ENCODE peak calls at places on chromosomes 2 and 18, in seven cellular contexts. One of them, this sample, is unnamed.

GRCh38 chr18:38174173-38174572 is 608.6 kb upstream of the CELF4 start:
- DNase-seq in fibroblast of mammary gland: no peak
- DNase-seq in stimulated activated naive CD8-positive, alpha-beta T cell treated with anti-CD3 and anti-CD28 coated beads, Interleukin-15, Interleukin-2, amounts not matched to agents 100 U/mL and 50 U/mL, for 24 hours: no peak
- DNase-seq in stimulated activated CD4-positive, alpha-beta T cell treated with anti-CD3 and anti-CD28 coated beads, Interleukin-15, amount 100 ng/mL, for 1 hour: no peak
- DNase-seq in ecto neural progenitor cell: no peak
- DNase-seq in HS-5: no peak
- DNase-seq in NCI-H1105: no peak
- DNase-seq in this sample: no peak

GRCh38 chr2:67616749-67617148 is 219.6 kb downstream of the ETAA1 start:
- DNase-seq in ecto neural progenitor cell: no peak
- DNase-seq in stimulated activated CD4-positive, alpha-beta T cell treated with anti-CD3 and anti-CD28 coated beads, Interleukin-15, amount 100 ng/mL, for 1 hour: no peak
- DNase-seq in fibroblast of mammary gland: peak
- DNase-seq in HS-5: no peak
- DNase-seq in stimulated activated naive CD8-positive, alpha-beta T cell treated with anti-CD3 and anti-CD28 coated beads, Interleukin-15, Interleukin-2, amounts not matched to agents 100 U/mL and 50 U/mL, for 24 hours: peak
- DNase-seq in NCI-H1105: no peak
- DNase-seq in this sample: no peak

GRCh38 chr2:187917535-187917934 is 363.3 kb upstream of the TFPI start:
- DNase-seq in stimulated activated CD4-positive, alpha-beta T cell treated with anti-CD3 and anti-CD28 coated beads, Interleukin-15, amount 100 ng/mL, for 1 hour: no peak
- DNase-seq in HS-5: no peak
- DNase-seq in fibroblast of mammary gland: peak
- DNase-seq in stimulated activated naive CD8-positive, alpha-beta T cell treated with anti-CD3 and anti-CD28 coated beads, Interleukin-15, Interleukin-2, amounts not matched to agents 100 U/mL and 50 U/mL, for 24 hours: no peak
- DNase-seq in ecto neural progenitor cell: no peak
- DNase-seq in NCI-H1105: no peak
- DNase-seq in this sample: no peak

GRCh38 chr18:13696961-13697360 is 29.4 kb downstream of the FAM210A start:
- DNase-seq in fibroblast of mammary gland: peak
- DNase-seq in stimulated activated CD4-positive, alpha-beta T cell treated with anti-CD3 and anti-CD28 coated beads, Interleukin-15, amount 100 ng/mL, for 1 hour: no peak
- DNase-seq in ecto neural progenitor cell: no peak
- DNase-seq in HS-5: no peak
- DNase-seq in NCI-H1105: no peak
- DNase-seq in stimulated activated naive CD8-positive, alpha-beta T cell treated with anti-CD3 and anti-CD28 coated beads, Interleukin-15, Interleukin-2, amounts not matched to agents 100 U/mL and 50 U/mL, for 24 hours: no peak
- DNase-seq in this sample: no peak

GRCh38 chr2:79832540-79833234 is 319.8 kb downstream of the CTNNA2 start:
- DNase-seq in fibroblast of mammary gland: no peak
- DNase-seq in NCI-H1105: no peak
- DNase-seq in HS-5: peak
- DNase-seq in stimulated activated naive CD8-positive, alpha-beta T cell treated with anti-CD3 and anti-CD28 coated beads, Interleukin-15, Interleukin-2, amounts not matched to agents 100 U/mL and 50 U/mL, for 24 hours: no peak
- DNase-seq in ecto neural progenitor cell: no peak
- DNase-seq in stimulated activated CD4-positive, alpha-beta T cell treated with anti-CD3 and anti-CD28 coated beads, Interleukin-15, amount 100 ng/mL, for 1 hour: no peak
- DNase-seq in this sample: no peak

GRCh38 chr18:53361044-53361443 is 863.4 kb downstream of the MBD2 start:
- DNase-seq in HS-5: no peak
- DNase-seq in stimulated activated CD4-positive, alpha-beta T cell treated with anti-CD3 and anti-CD28 coated beads, Interleukin-15, amount 100 ng/mL, for 1 hour: no peak
- DNase-seq in ecto neural progenitor cell: no peak
- DNase-seq in NCI-H1105: no peak
- DNase-seq in fibroblast of mammary gland: no peak
- DNase-seq in stimulated activated naive CD8-positive, alpha-beta T cell treated with anti-CD3 and anti-CD28 coated beads, Interleukin-15, Interleukin-2, amounts not matched to agents 100 U/mL and 50 U/mL, for 24 hours: no peak
- DNase-seq in this sample: no peak

GRCh38 chr18:57898506-57899124 is 95.5 kb upstream of the ATP8B1 start:
- DNase-seq in HS-5: peak
- DNase-seq in stimulated activated naive CD8-positive, alpha-beta T cell treated with anti-CD3 and anti-CD28 coated beads, Interleukin-15, Interleukin-2, amounts not matched to agents 100 U/mL and 50 U/mL, for 24 hours: no peak
- DNase-seq in fibroblast of mammary gland: peak
- DNase-seq in ecto neural progenitor cell: no peak
- DNase-seq in stimulated activated CD4-positive, alpha-beta T cell treated with anti-CD3 and anti-CD28 coated beads, Interleukin-15, amount 100 ng/mL, for 1 hour: no peak
- DNase-seq in NCI-H1105: peak
- DNase-seq in this sample: no peak

GRCh38 chr2:223835701-223836532 is 1.5 kb downstream of the AP1S3 start:
- DNase-seq in NCI-H1105: no peak
- DNase-seq in stimulated activated naive CD8-positive, alpha-beta T cell treated with anti-CD3 and anti-CD28 coated beads, Interleukin-15, Interleukin-2, amounts not matched to agents 100 U/mL and 50 U/mL, for 24 hours: no peak
- DNase-seq in ecto neural progenitor cell: no peak
- DNase-seq in stimulated activated CD4-positive, alpha-beta T cell treated with anti-CD3 and anti-CD28 coated beads, Interleukin-15, amount 100 ng/mL, for 1 hour: no peak
- DNase-seq in fibroblast of mammary gland: no peak
- DNase-seq in HS-5: no peak
- DNase-seq in this sample: no peak

GRCh38 chr2:240507060-240507777 is 50.6 kb downstream of the ANKMY1 start:
- DNase-seq in NCI-H1105: no peak
- DNase-seq in stimulated activated CD4-positive, alpha-beta T cell treated with anti-CD3 and anti-CD28 coated beads, Interleukin-15, amount 100 ng/mL, for 1 hour: no peak
- DNase-seq in HS-5: no peak
- DNase-seq in stimulated activated naive CD8-positive, alpha-beta T cell treated with anti-CD3 and anti-CD28 coated beads, Interleukin-15, Interleukin-2, amounts not matched to agents 100 U/mL and 50 U/mL, for 24 hours: no peak
- DNase-seq in ecto neural progenitor cell: peak
- DNase-seq in fibroblast of mammary gland: no peak
- DNase-seq in this sample: peak

GRCh38 chr2:216392945-216393840 is 19.1 kb upstream of the SMARCAL1 start:
- DNase-seq in HS-5: no peak
- DNase-seq in stimulated activated naive CD8-positive, alpha-beta T cell treated with anti-CD3 and anti-CD28 coated beads, Interleukin-15, Interleukin-2, amounts not matched to agents 100 U/mL and 50 U/mL, for 24 hours: no peak
- DNase-seq in ecto neural progenitor cell: no peak
- DNase-seq in NCI-H1105: no peak
- DNase-seq in fibroblast of mammary gland: no peak
- DNase-seq in stimulated activated CD4-positive, alpha-beta T cell treated with anti-CD3 and anti-CD28 coated beads, Interleukin-15, amount 100 ng/mL, for 1 hour: no peak
- DNase-seq in this sample: no peak

GRCh38 chr2:216590780-216591179 is 42.4 kb upstream of the IGFBP2 start:
- DNase-seq in ecto neural progenitor cell: no peak
- DNase-seq in HS-5: no peak
- DNase-seq in NCI-H1105: no peak
- DNase-seq in stimulated activated CD4-positive, alpha-beta T cell treated with anti-CD3 and anti-CD28 coated beads, Interleukin-15, amount 100 ng/mL, for 1 hour: no peak
- DNase-seq in fibroblast of mammary gland: peak
- DNase-seq in stimulated activated naive CD8-positive, alpha-beta T cell treated with anti-CD3 and anti-CD28 coated beads, Interleukin-15, Interleukin-2, amounts not matched to agents 100 U/mL and 50 U/mL, for 24 hours: no peak
- DNase-seq in this sample: peak

GRCh38 chr2:25845843-25846505 is 32.3 kb downstream of the ASXL2 start:
- DNase-seq in HS-5: no peak
- DNase-seq in ecto neural progenitor cell: no peak
- DNase-seq in stimulated activated naive CD8-positive, alpha-beta T cell treated with anti-CD3 and anti-CD28 coated beads, Interleukin-15, Interleukin-2, amounts not matched to agents 100 U/mL and 50 U/mL, for 24 hours: no peak
- DNase-seq in stimulated activated CD4-positive, alpha-beta T cell treated with anti-CD3 and anti-CD28 coated beads, Interleukin-15, amount 100 ng/mL, for 1 hour: no peak
- DNase-seq in fibroblast of mammary gland: peak
- DNase-seq in NCI-H1105: no peak
- DNase-seq in this sample: no peak

GRCh38 chr2:238142382-238143205 is 4.1 kb downstream of the KLHL30 start:
- DNase-seq in HS-5: no peak
- DNase-seq in NCI-H1105: no peak
- DNase-seq in stimulated activated naive CD8-positive, alpha-beta T cell treated with anti-CD3 and anti-CD28 coated beads, Interleukin-15, Interleukin-2, amounts not matched to agents 100 U/mL and 50 U/mL, for 24 hours: no peak
- DNase-seq in ecto neural progenitor cell: no peak
- DNase-seq in stimulated activated CD4-positive, alpha-beta T cell treated with anti-CD3 and anti-CD28 coated beads, Interleukin-15, amount 100 ng/mL, for 1 hour: no peak
- DNase-seq in fibroblast of mammary gland: no peak
- DNase-seq in this sample: no peak

GRCh38 chr18:48519431-48520100 is 19.3 kb upstream of the CTIF start:
- DNase-seq in fibroblast of mammary gland: no peak
- DNase-seq in stimulated activated naive CD8-positive, alpha-beta T cell treated with anti-CD3 and anti-CD28 coated beads, Interleukin-15, Interleukin-2, amounts not matched to agents 100 U/mL and 50 U/mL, for 24 hours: no peak
- DNase-seq in HS-5: no peak
- DNase-seq in stimulated activated CD4-positive, alpha-beta T cell treated with anti-CD3 and anti-CD28 coated beads, Interleukin-15, amount 100 ng/mL, for 1 hour: no peak
- DNase-seq in ecto neural progenitor cell: no peak
- DNase-seq in NCI-H1105: no peak
- DNase-seq in this sample: no peak

GRCh38 chr2:211133766-211134165 is 577.4 kb downstream of the CPS1 start:
- DNase-seq in ecto neural progenitor cell: no peak
- DNase-seq in NCI-H1105: no peak
- DNase-seq in stimulated activated CD4-positive, alpha-beta T cell treated with anti-CD3 and anti-CD28 coated beads, Interleukin-15, amount 100 ng/mL, for 1 hour: no peak
- DNase-seq in HS-5: no peak
- DNase-seq in stimulated activated naive CD8-positive, alpha-beta T cell treated with anti-CD3 and anti-CD28 coated beads, Interleukin-15, Interleukin-2, amounts not matched to agents 100 U/mL and 50 U/mL, for 24 hours: no peak
- DNase-seq in fibroblast of mammary gland: no peak
- DNase-seq in this sample: no peak

GRCh38 chr18:59744271-59744721 is 47.1 kb upstream of the CCBE1 start:
- DNase-seq in ecto neural progenitor cell: no peak
- DNase-seq in fibroblast of mammary gland: peak
- DNase-seq in stimulated activated naive CD8-positive, alpha-beta T cell treated with anti-CD3 and anti-CD28 coated beads, Interleukin-15, Interleukin-2, amounts not matched to agents 100 U/mL and 50 U/mL, for 24 hours: no peak
- DNase-seq in HS-5: peak
- DNase-seq in stimulated activated CD4-positive, alpha-beta T cell treated with anti-CD3 and anti-CD28 coated beads, Interleukin-15, amount 100 ng/mL, for 1 hour: no peak
- DNase-seq in NCI-H1105: no peak
- DNase-seq in this sample: no peak

GRCh38 chr2:118059919-118060478 is 28.3 kb upstream of the INSIG2 start:
- DNase-seq in stimulated activated naive CD8-positive, alpha-beta T cell treated with anti-CD3 and anti-CD28 coated beads, Interleukin-15, Interleukin-2, amounts not matched to agents 100 U/mL and 50 U/mL, for 24 hours: no peak
- DNase-seq in stimulated activated CD4-positive, alpha-beta T cell treated with anti-CD3 and anti-CD28 coated beads, Interleukin-15, amount 100 ng/mL, for 1 hour: no peak
- DNase-seq in ecto neural progenitor cell: no peak
- DNase-seq in fibroblast of mammary gland: peak
- DNase-seq in HS-5: peak
- DNase-seq in NCI-H1105: no peak
- DNase-seq in this sample: no peak

GRCh38 chr18:48569139-48569914 is 30.5 kb downstream of the CTIF start:
- DNase-seq in fibroblast of mammary gland: no peak
- DNase-seq in ecto neural progenitor cell: no peak
- DNase-seq in HS-5: no peak
- DNase-seq in stimulated activated CD4-positive, alpha-beta T cell treated with anti-CD3 and anti-CD28 coated beads, Interleukin-15, amount 100 ng/mL, for 1 hour: no peak
- DNase-seq in stimulated activated naive CD8-positive, alpha-beta T cell treated with anti-CD3 and anti-CD28 coated beads, Interleukin-15, Interleukin-2, amounts not matched to agents 100 U/mL and 50 U/mL, for 24 hours: no peak
- DNase-seq in NCI-H1105: no peak
- DNase-seq in this sample: no peak

GRCh38 chr2:103183061-103183460 is 421.2 kb downstream of the TMEM182 start:
- DNase-seq in stimulated activated naive CD8-positive, alpha-beta T cell treated with anti-CD3 and anti-CD28 coated beads, Interleukin-15, Interleukin-2, amounts not matched to agents 100 U/mL and 50 U/mL, for 24 hours: no peak
- DNase-seq in HS-5: no peak
- DNase-seq in stimulated activated CD4-positive, alpha-beta T cell treated with anti-CD3 and anti-CD28 coated beads, Interleukin-15, amount 100 ng/mL, for 1 hour: no peak
- DNase-seq in fibroblast of mammary gland: no peak
- DNase-seq in ecto neural progenitor cell: no peak
- DNase-seq in NCI-H1105: no peak
- DNase-seq in this sample: no peak

GRCh38 chr18:68660355-68661183 is 54.3 kb downstream of the TMX3 start:
- DNase-seq in fibroblast of mammary gland: peak
- DNase-seq in stimulated activated naive CD8-positive, alpha-beta T cell treated with anti-CD3 and anti-CD28 coated beads, Interleukin-15, Interleukin-2, amounts not matched to agents 100 U/mL and 50 U/mL, for 24 hours: no peak
- DNase-seq in HS-5: peak
- DNase-seq in ecto neural progenitor cell: no peak
- DNase-seq in stimulated activated CD4-positive, alpha-beta T cell treated with anti-CD3 and anti-CD28 coated beads, Interleukin-15, amount 100 ng/mL, for 1 hour: no peak
- DNase-seq in NCI-H1105: peak
- DNase-seq in this sample: no peak

GRCh38 chr2:214808481-214808931 is 977 bp downstream of the BARD1 start:
- DNase-seq in stimulated activated naive CD8-positive, alpha-beta T cell treated with anti-CD3 and anti-CD28 coated beads, Interleukin-15, Interleukin-2, amounts not matched to agents 100 U/mL and 50 U/mL, for 24 hours: no peak
- DNase-seq in fibroblast of mammary gland: no peak
- DNase-seq in HS-5: no peak
- DNase-seq in ecto neural progenitor cell: no peak
- DNase-seq in NCI-H1105: no peak
- DNase-seq in stimulated activated CD4-positive, alpha-beta T cell treated with anti-CD3 and anti-CD28 coated beads, Interleukin-15, amount 100 ng/mL, for 1 hour: no peak
- DNase-seq in this sample: no peak

GRCh38 chr2:121648611-121649401 is 456 bp downstream of the CLASP1 start:
- DNase-seq in HS-5: peak
- DNase-seq in fibroblast of mammary gland: peak
- DNase-seq in stimulated activated CD4-positive, alpha-beta T cell treated with anti-CD3 and anti-CD28 coated beads, Interleukin-15, amount 100 ng/mL, for 1 hour: peak
- DNase-seq in ecto neural progenitor cell: peak
- DNase-seq in NCI-H1105: peak
- DNase-seq in stimulated activated naive CD8-positive, alpha-beta T cell treated with anti-CD3 and anti-CD28 coated beads, Interleukin-15, Interleukin-2, amounts not matched to agents 100 U/mL and 50 U/mL, for 24 hours: peak
- DNase-seq in this sample: peak

GRCh38 chr18:5237723-5238370 is 40.8 kb upstream of the AKAIN1 start:
- DNase-seq in fibroblast of mammary gland: peak
- DNase-seq in stimulated activated naive CD8-positive, alpha-beta T cell treated with anti-CD3 and anti-CD28 coated beads, Interleukin-15, Interleukin-2, amounts not matched to agents 100 U/mL and 50 U/mL, for 24 hours: peak
- DNase-seq in NCI-H1105: peak
- DNase-seq in stimulated activated CD4-positive, alpha-beta T cell treated with anti-CD3 and anti-CD28 coated beads, Interleukin-15, amount 100 ng/mL, for 1 hour: peak
- DNase-seq in HS-5: peak
- DNase-seq in ecto neural progenitor cell: peak
- DNase-seq in this sample: peak

GRCh38 chr18:21313576-21313975 is 71.5 kb downstream of the GREB1L start:
- DNase-seq in ecto neural progenitor cell: no peak
- DNase-seq in stimulated activated naive CD8-positive, alpha-beta T cell treated with anti-CD3 and anti-CD28 coated beads, Interleukin-15, Interleukin-2, amounts not matched to agents 100 U/mL and 50 U/mL, for 24 hours: no peak
- DNase-seq in fibroblast of mammary gland: peak
- DNase-seq in stimulated activated CD4-positive, alpha-beta T cell treated with anti-CD3 and anti-CD28 coated beads, Interleukin-15, amount 100 ng/mL, for 1 hour: no peak
- DNase-seq in HS-5: no peak
- DNase-seq in NCI-H1105: no peak
- DNase-seq in this sample: no peak

GRCh38 chr2:128456281-128456680 is 137.6 kb upstream of the HS6ST1 start:
- DNase-seq in stimulated activated CD4-positive, alpha-beta T cell treated with anti-CD3 and anti-CD28 coated beads, Interleukin-15, amount 100 ng/mL, for 1 hour: no peak
- DNase-seq in fibroblast of mammary gland: no peak
- DNase-seq in stimulated activated naive CD8-positive, alpha-beta T cell treated with anti-CD3 and anti-CD28 coated beads, Interleukin-15, Interleukin-2, amounts not matched to agents 100 U/mL and 50 U/mL, for 24 hours: no peak
- DNase-seq in HS-5: no peak
- DNase-seq in NCI-H1105: no peak
- DNase-seq in ecto neural progenitor cell: peak
- DNase-seq in this sample: no peak

GRCh38 chr2:45412754-45413379 is 198.2 kb downstream of the SRBD1 start:
- DNase-seq in stimulated activated naive CD8-positive, alpha-beta T cell treated with anti-CD3 and anti-CD28 coated beads, Interleukin-15, Interleukin-2, amounts not matched to agents 100 U/mL and 50 U/mL, for 24 hours: no peak
- DNase-seq in ecto neural progenitor cell: no peak
- DNase-seq in fibroblast of mammary gland: peak
- DNase-seq in stimulated activated CD4-positive, alpha-beta T cell treated with anti-CD3 and anti-CD28 coated beads, Interleukin-15, amount 100 ng/mL, for 1 hour: no peak
- DNase-seq in HS-5: no peak
- DNase-seq in NCI-H1105: peak
- DNase-seq in this sample: no peak

GRCh38 chr18:58937204-58937603 is 72.5 kb downstream of the ZNF532 start:
- DNase-seq in stimulated activated naive CD8-positive, alpha-beta T cell treated with anti-CD3 and anti-CD28 coated beads, Interleukin-15, Interleukin-2, amounts not matched to agents 100 U/mL and 50 U/mL, for 24 hours: no peak
- DNase-seq in fibroblast of mammary gland: peak
- DNase-seq in NCI-H1105: no peak
- DNase-seq in stimulated activated CD4-positive, alpha-beta T cell treated with anti-CD3 and anti-CD28 coated beads, Interleukin-15, amount 100 ng/mL, for 1 hour: no peak
- DNase-seq in ecto neural progenitor cell: no peak
- DNase-seq in HS-5: peak
- DNase-seq in this sample: no peak

GRCh38 chr2:49940616-49941015 is 786.3 kb upstream of the FSHR start:
- DNase-seq in stimulated activated CD4-positive, alpha-beta T cell treated with anti-CD3 and anti-CD28 coated beads, Interleukin-15, amount 100 ng/mL, for 1 hour: no peak
- DNase-seq in HS-5: no peak
- DNase-seq in ecto neural progenitor cell: no peak
- DNase-seq in NCI-H1105: no peak
- DNase-seq in stimulated activated naive CD8-positive, alpha-beta T cell treated with anti-CD3 and anti-CD28 coated beads, Interleukin-15, Interleukin-2, amounts not matched to agents 100 U/mL and 50 U/mL, for 24 hours: no peak
- DNase-seq in fibroblast of mammary gland: no peak
- DNase-seq in this sample: no peak

GRCh38 chr2:20190862-20191713 is 33.8 kb downstream of the SDC1 start:
- DNase-seq in ecto neural progenitor cell: peak
- DNase-seq in HS-5: no peak
- DNase-seq in stimulated activated CD4-positive, alpha-beta T cell treated with anti-CD3 and anti-CD28 coated beads, Interleukin-15, amount 100 ng/mL, for 1 hour: no peak
- DNase-seq in NCI-H1105: no peak
- DNase-seq in stimulated activated naive CD8-positive, alpha-beta T cell treated with anti-CD3 and anti-CD28 coated beads, Interleukin-15, Interleukin-2, amounts not matched to agents 100 U/mL and 50 U/mL, for 24 hours: no peak
- DNase-seq in fibroblast of mammary gland: peak
- DNase-seq in this sample: peak

This sample was measured in right lobe of liver.